ENCODE peak calls at places on chromosome X, in five cellular contexts. K is GM12865, J is cardiac muscle cell, X is foreskin fibroblast, C is AG04450. Y is an unnamed sample.

GRCh38 chrX:140918398-140919043 is 83.9 kb upstream of the SPANXB1 start:
- DNase-seq in K (peak), J (peak), X (peak), C (peak), Y (peak)

GRCh38 chrX:49912086-49912485 is 10.3 kb upstream of the CLCN5 start:
- DNase-seq in K (no peak), J (no peak), X (no peak), C (no peak), Y (no peak)

GRCh38 chrX:147079457-147079856 is 264.9 kb upstream of the CXorf51A start:
- DNase-seq in K (no peak), J (no peak), X (no peak), C (no peak), Y (no peak)

GRCh38 chrX:9708923-9709553 is 56.6 kb downstream of the GPR143 start:
- DNase-seq in K (peak), J (peak), X (peak), C (peak), Y (peak)

GRCh38 chrX:148051973-148052372 is 70.8 kb downstream of the FMR1NB start:
- DNase-seq in K (no peak), J (no peak), X (no peak), C (no peak), Y (no peak)

GRCh38 chrX:40260123-40260751 is 162.5 kb upstream of the BCOR start:
- DNase-seq in K (no peak), J (peak), X (no peak), C (no peak), Y (no peak)

GRCh38 chrX:128518508-128518907 is 466.3 kb upstream of the ACTRT1 start:
- DNase-seq in K (peak), J (no peak), X (no peak), C (no peak), Y (peak)

GRCh38 chrX:13101439-13102139 is 57.2 kb upstream of the FAM9C start:
- DNase-seq in K (no peak), J (peak), X (peak), C (no peak), Y (peak)

GRCh38 chrX:154458116-154458953 is at the start of gene PLXNA3:
- DNase-seq in K (peak), J (peak), X (peak), C (no peak), Y (no peak)

GRCh38 chrX:40173662-40174593 is 76.2 kb upstream of the BCOR start:
- DNase-seq in K (peak), J (peak), X (peak), C (no peak), Y (no peak)

GRCh38 chrX:97756879-97757278 is 873.2 kb downstream of the RPA4 start:
- DNase-seq in K (no peak), J (no peak), X (no peak), C (no peak), Y (no peak)

GRCh38 chrX:139932077-139932900 is 564 bp downstream of the ATP11C start:
- DNase-seq in K (peak), J (peak), X (peak), C (no peak), Y (no peak)

GRCh38 chrX:71301195-71301924 is at the start of gene ITGB1BP2:
- DNase-seq in K (no peak), J (peak), X (peak), C (no peak), Y (peak)

GRCh38 chrX:25015486-25016360 is at the start of gene ARX:
- DNase-seq in K (peak), J (peak), X (peak), C (peak), Y (peak)

GRCh38 chrX:30150196-30150895 is 65.0 kb upstream of the MAGEB2 start:
- DNase-seq in K (no peak), J (no peak), X (no peak), C (no peak), Y (no peak)

GRCh38 chrX:40420899-40421729 is 159.7 kb upstream of the ATP6AP2 start:
- DNase-seq in K (peak), J (peak), X (no peak), C (no peak), Y (peak)

GRCh38 chrX:154307207-154307606 is 11.6 kb downstream of the TKTL1 start:
- DNase-seq in K (no peak), J (peak), X (no peak), C (no peak), Y (no peak)

GRCh38 chrX:104309169-104309568 is 54.4 kb upstream of the ESX1 start:
- DNase-seq in K (no peak), J (no peak), X (no peak), C (no peak), Y (no peak)

GRCh38 chrX:141989802-141990201 is 86.1 kb downstream of the MAGEC1 start:
- DNase-seq in K (no peak), J (peak), X (peak), C (no peak), Y (no peak)

GRCh38 chrX:46577116-46578005 is 3.8 kb downstream of the CHST7 start:
- DNase-seq in K (no peak), J (peak), X (peak), C (no peak), Y (no peak)

GRCh38 chrX:53442322-53442631 is 8.1 kb upstream of the HSD17B10 start:
- DNase-seq in K (no peak), J (no peak), X (no peak), C (no peak), Y (no peak)
- H3K4me3 ChIP-seq in K (peak), J (no peak), X (no peak), C (no peak), Y (no peak)

GRCh38 chrX:8139713-8140112 is 31.4 kb downstream of the VCX2 start:
- DNase-seq in K (no peak), J (peak), X (peak), C (no peak), Y (peak)
- TF ChIP-seq CTCF in K (no peak), J (no peak), X (no peak), C (no peak), Y (no peak)

GRCh38 chrX:23376581-23376980 is 41.9 kb downstream of the PTCHD1 start:
- DNase-seq in K (no peak), J (no peak), X (no peak), C (no peak), Y (no peak)
- H3K4me3 ChIP-seq in K (no peak), J (no peak), X (no peak), C (no peak), Y (no peak)

GRCh38 chrX:111168314-111168713 is 72.3 kb downstream of the PAK3 start:
- DNase-seq in K (peak), J (peak), X (no peak), C (no peak), Y (peak)
- TF ChIP-seq CTCF in K (no peak), J (peak), X (no peak), C (no peak), Y (peak)

DNA sequence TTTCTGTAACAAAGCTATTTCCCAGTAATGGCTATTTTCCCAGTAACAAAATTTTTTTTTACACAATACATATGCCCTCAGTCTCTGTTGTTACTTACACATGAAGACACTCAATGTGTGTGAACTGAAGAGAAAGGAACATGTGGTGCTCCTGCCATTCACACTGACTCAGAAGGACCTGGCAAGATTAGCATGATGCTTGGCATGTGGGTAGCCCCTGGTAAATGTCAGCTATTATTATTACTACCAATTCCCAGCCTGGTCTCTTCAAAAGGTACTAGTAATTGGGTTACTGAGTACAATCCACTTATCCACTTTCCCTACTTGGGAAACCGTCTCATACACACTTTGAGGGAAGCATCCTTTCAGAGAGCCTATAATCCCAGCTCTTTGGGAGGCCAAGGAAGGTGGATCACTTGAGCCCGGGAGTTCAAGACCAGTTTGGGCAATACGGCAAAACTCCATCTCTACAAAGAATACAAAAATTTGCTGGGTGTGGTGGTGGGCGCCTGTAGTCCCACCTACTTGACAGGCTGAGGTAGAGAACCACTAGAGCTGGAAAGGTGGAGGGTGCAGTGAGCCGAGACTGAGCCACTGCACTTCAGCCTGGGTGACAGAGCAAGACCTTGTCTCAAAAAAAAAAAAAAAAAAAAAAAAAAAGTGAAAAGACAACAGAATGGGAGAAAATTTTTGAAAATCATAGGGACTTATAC is 14.6 kb downstream of the RBBP7 start:
- DNase-seq in K (no peak), J (no peak), X (no peak), C (no peak), Y (no peak)
- H3K4me3 ChIP-seq in K (no peak), J (no peak), X (no peak), C (no peak), Y (no peak)

GRCh38 chrX:47960400-47960799 is 43.4 kb downstream of the ZNF182 start:
- DNase-seq in K (no peak), J (no peak), X (no peak), C (no peak), Y (no peak)

GRCh38 chrX:47956016-47956415 is 47.8 kb downstream of the ZNF182 start:
- DNase-seq in K (no peak), J (no peak), X (no peak), C (no peak), Y (no peak)

GRCh38 chrX:47958943-47959342 is 44.8 kb downstream of the ZNF182 start:
- DNase-seq in K (no peak), J (peak), X (peak), C (no peak), Y (no peak)
- TF ChIP-seq CTCF in K (peak), J (peak), X (no peak), C (no peak), Y (no peak)

GRCh38 chrX:137574102-137574783 is 8.3 kb downstream of the ZIC3 start:
- DNase-seq in K (no peak), J (no peak), X (no peak), C (no peak), Y (peak)
- H3K4me3 ChIP-seq in K (no peak), J (peak), X (no peak), C (no peak), Y (peak)

DNA sequence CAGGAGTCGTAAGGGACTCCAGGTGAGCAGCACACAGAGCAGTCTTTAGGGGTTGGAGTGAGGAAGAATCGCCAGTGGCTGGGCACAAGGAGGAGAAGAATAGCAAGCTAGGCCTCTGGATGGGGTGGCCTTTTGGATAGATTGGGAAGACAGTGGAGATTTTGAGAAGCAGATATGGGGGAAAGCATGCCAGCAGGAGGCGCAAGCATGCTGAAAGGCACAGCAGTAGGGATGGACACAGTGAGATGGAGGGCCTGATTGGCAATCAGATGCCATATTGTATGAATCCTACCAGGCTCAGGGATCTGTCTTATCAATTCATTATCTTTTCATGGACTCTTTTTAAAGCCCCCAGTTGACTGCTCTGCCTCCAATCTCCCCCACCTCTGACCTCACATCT is 60.4 kb upstream of the MAGEA4 start:
- DNase-seq in K (peak), J (no peak), X (no peak), C (no peak), Y (no peak)
- TF ChIP-seq CTCF in K (no peak), J (no peak), X (no peak), C (peak), Y (no peak)

DNA sequence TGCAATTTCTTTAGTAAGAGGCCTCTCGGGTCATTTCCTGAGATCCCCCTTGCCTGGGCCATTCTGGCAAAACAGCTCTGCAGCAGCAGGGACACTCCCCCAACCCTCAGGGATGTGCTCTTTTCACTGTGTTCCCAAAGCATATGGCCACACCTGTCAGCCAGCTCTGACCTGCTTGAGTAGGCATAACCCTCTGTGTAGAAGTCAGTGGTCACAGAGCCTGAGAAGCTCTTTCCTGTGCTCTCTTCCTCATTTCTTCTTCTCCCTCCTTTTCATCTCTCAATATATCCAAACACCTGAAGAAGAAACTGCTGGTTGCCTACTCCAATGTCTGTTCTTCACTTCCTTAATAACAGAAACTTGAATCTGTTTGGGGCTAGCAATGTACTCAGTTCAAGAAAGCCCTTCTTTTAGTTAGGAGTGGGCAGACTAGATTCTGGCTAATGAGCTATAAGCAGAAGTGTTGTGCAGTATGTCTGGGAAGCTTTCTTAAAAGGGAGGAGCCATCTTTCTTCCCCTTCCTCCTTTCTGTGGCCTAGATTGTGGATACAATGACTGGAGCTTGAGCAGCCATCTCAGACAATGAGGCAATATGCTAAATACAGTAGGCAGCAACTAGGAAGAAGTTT is 73.3 kb downstream of the PRPS1 start:
- DNase-seq in K (peak), J (no peak), X (no peak), C (no peak), Y (no peak)
- H3K4me3 ChIP-seq in K (no peak), J (no peak), X (no peak), C (no peak), Y (no peak)

GRCh38 chrX:19514791-19515614 is at the start of gene MAP3K15:
- DNase-seq in K (peak), J (peak), X (peak), C (no peak), Y (no peak)
- TF ChIP-seq CTCF in K (no peak), J (no peak), X (no peak), C (no peak), Y (no peak)

Y was measured in astrocyte of the cerebellum.